ENCODE peak calls at places on chromosomes 6 and 20, in seven cellular contexts. C is left ventricle myocardium inferior, Z is K562, T is astrocyte of the cerebellum, W is epithelial cell of proximal tubule, U is heart left ventricle, E is body of pancreas. J is an unnamed sample.

GRCh38 chr6:131950767-131951575 is at the start of gene CCN2:
- DNase-seq in Z (no peak), U (peak; percentile 84), T (peak; percentile 99), E (peak; percentile 85), C (peak; percentile 77), W (peak; percentile 92), J (peak; percentile 94)

GRCh38 chr6:168154263-168154917 is 75.4 kb upstream of the FRMD1 start:
- DNase-seq in C (no peak), W (no peak), Z (no peak), E (no peak), T (no peak), U (no peak), J (no peak)

GRCh38 chr6:103721923-103722322 is 1137.8 kb downstream of the HACE1 start:
- DNase-seq in C (no peak), W (no peak), E (no peak), Z (no peak), U (no peak), T (no peak), J (no peak)

GRCh38 chr6:157123245-157123644 is 200.1 kb downstream of the TMEM242 start:
- DNase-seq in C (no peak), Z (no peak), E (no peak), U (no peak), T (no peak), W (no peak), J (no peak)

GRCh38 chr20:7703436-7703835 is 236.8 kb downstream of the HAO1 start:
- DNase-seq in Z (no peak), W (no peak), C (no peak), U (no peak), E (peak; percentile 20), T (no peak), J (no peak)

GRCh38 chr20:32115196-32115767 is 5.8 kb downstream of the TM9SF4 start:
- DNase-seq in C (no peak), T (no peak), Z (no peak), U (no peak), W (no peak), E (no peak), J (no peak)

GRCh38 chr6:42947950-42948349 is 12.6 kb upstream of the GNMT start:
- DNase-seq in T (no peak), W (no peak), E (no peak), Z (no peak), U (no peak), C (no peak), J (no peak)

GRCh38 chr6:159988983-159989454 is 20.1 kb downstream of the IGF2R start:
- DNase-seq in E (no peak), T (no peak), Z (peak; percentile 76), U (no peak), C (no peak), W (no peak), J (peak; percentile 55)

GRCh38 chr6:118708055-118708454 is 56.7 kb upstream of the CEP85L start:
- DNase-seq in C (no peak), W (no peak), Z (no peak), U (no peak), T (no peak), E (no peak), J (peak; percentile 15)

GRCh38 chr6:158174514-158174913 is 6.4 kb downstream of the GTF2H5 start:
- DNase-seq in T (peak; percentile 98), Z (no peak), E (peak; percentile 60), U (no peak), W (no peak), C (no peak), J (peak; percentile 74)

GRCh38 chr6:23446394-23447001 is 679.5 kb upstream of the NRSN1 start:
- DNase-seq in E (no peak), W (no peak), U (no peak), Z (no peak), C (no peak), T (peak; percentile 55), J (peak; percentile 44)

GRCh38 chr6:112251170-112251945 is 3.0 kb downstream of the LAMA4 start:
- DNase-seq in U (peak; percentile 57), W (no peak), E (peak; percentile 31), C (peak; percentile 58), Z (no peak), T (no peak), J (peak; percentile 87)
- H3K4me3 ChIP-seq in U (peak overlapping the region; percentile 70), W (peak overlapping the region; percentile 18), E (no peak overlapping the region), C (peak overlapping the region; percentile 88), Z (no peak overlapping the region), T (peak overlapping the region; percentile 82), J (peak overlapping the region; percentile 69)

GRCh38 chr6:53647437-53648094 is 18.0 kb downstream of the KLHL31 start:
- DNase-seq in Z (no peak), C (no peak), W (no peak), T (no peak), U (no peak), E (peak; percentile 34), J (peak; percentile 14)

GRCh38 chr6:53648571-53648970 is 17.0 kb downstream of the KLHL31 start:
- DNase-seq in Z (no peak), E (no peak), C (no peak), T (no peak), U (no peak), W (no peak), J (no peak)

GRCh38 chr6:53654745-53655240 is 10.8 kb downstream of the KLHL31 start:
- DNase-seq in U (no peak), Z (no peak), T (no peak), W (no peak), C (no peak), E (no peak), J (no peak)

GRCh38 chr6:53651149-53651763 is 14.3 kb downstream of the KLHL31 start:
- DNase-seq in E (peak; percentile 83), U (peak; percentile 41), C (no peak), W (peak; percentile 27), T (peak; percentile 69), Z (peak; percentile 45), J (peak; percentile 79)

DNA sequence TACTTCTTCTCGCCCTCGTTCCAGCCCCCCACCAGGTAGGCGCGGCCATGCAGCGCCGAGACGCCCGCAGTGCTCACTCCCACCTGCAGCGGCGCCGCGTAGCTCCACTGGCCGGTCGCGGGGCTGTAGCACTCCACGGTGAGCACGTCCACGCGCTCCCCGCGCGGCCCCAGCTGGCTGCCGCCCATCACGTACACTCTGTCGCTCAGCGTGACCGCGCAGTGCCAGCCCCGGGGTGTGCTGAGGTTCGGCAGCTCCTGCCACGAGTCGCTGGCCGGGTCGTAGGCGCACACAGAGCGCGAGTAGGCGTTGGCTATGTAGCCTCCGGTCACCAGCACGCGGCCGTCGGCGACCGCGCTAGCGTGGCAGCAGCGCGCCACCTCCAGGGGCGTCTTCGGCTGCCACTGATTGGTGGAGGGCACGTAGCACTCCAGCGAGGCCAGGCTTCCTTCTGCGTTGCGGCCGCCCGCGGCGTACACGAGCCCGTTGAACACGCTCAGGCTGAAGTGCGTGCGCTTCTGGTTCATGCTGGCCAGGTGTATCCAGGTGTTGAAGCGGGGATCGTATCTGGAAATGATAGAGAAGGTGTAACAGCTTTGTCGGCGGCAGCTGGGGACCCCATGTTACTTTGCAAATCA is 13.7 kb downstream of the KLHL31 start:
- DNase-seq in E (peak; percentile 92), U (peak; percentile 44), W (no peak), Z (no peak), C (peak; percentile 53), T (no peak), J (peak; percentile 40)
- TF ChIP-seq CTCF in E (peak; percentile 9), U (no peak), W (peak; percentile 21), Z (no peak), C (peak; percentile 23), T (peak; percentile 26), J (peak; percentile 8)

GRCh38 chr6:133855599-133855972 is 33.3 kb upstream of the TCF21 start:
- DNase-seq in U (no peak), Z (no peak), E (no peak), W (no peak), C (no peak), T (no peak), J (no peak)

GRCh38 chr6:133856911-133857310 is 32.0 kb upstream of the TCF21 start:
- DNase-seq in Z (no peak), C (no peak), T (no peak), U (no peak), W (no peak), E (no peak), J (no peak)

GRCh38 chr6:133854167-133854632 is 34.7 kb upstream of the TCF21 start:
- DNase-seq in U (no peak), C (no peak), T (no peak), Z (no peak), E (no peak), W (no peak), J (no peak)

GRCh38 chr6:133855994-133856393 is 32.9 kb upstream of the TCF21 start:
- DNase-seq in C (no peak), Z (no peak), T (no peak), W (no peak), U (no peak), E (no peak), J (no peak)

DNA sequence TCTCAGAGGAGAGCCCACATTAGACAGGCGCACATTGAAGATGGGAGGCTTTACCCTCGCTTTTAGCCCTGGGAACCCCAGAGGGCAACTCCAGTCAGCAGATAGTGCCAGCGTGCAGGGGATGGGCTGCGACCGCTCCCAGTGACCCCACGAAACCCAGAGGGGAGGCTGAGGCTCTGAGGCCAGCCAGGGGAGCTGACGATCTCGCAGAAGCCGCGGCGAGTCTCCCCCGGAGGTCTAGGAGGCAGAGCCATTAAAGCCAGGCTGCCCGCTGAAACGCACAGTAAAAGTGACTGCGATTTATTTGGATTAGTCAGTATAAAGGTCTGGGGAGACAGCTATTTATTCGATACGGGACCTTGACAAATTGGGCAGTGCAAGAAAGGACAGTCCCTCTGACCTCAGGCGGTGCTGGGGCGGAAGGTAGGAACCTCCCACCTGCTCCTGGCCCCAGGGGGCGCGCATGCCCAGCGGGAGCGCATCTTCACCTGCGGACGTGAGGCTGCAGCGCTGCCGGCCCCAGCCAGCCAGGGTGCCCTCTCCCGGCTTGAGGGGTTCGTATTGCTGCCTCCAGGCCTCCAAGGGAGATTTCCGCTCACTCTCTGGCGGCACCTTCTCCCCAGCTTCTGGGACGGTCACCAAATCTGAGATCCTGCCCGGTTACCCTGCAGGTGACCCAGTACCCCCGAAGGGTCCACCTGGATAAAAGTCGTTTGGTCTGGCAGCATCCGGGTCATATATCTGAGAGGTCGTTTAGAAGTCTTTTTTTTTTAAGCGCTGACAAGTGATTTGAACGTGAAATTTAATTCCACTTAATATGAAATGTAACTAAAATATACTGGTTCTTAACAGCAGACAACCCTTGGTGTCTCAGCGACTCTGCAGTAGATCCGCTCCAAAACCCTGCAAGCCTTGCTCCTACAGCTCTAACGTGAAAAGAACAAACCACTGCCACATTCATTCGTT is 34.0 kb upstream of the TCF21 start:
- DNase-seq in W (no peak), C (no peak), Z (no peak), T (no peak), E (no peak), U (no peak), J (no peak)
- H3K4me3 ChIP-seq in W (no peak overlapping the region), C (peak overlapping the region; percentile 50), Z (no peak overlapping the region), T (peak overlapping the region; percentile 22), E (no peak overlapping the region), U (peak overlapping the region; percentile 42), J (peak overlapping the region; percentile 29)

DNA sequence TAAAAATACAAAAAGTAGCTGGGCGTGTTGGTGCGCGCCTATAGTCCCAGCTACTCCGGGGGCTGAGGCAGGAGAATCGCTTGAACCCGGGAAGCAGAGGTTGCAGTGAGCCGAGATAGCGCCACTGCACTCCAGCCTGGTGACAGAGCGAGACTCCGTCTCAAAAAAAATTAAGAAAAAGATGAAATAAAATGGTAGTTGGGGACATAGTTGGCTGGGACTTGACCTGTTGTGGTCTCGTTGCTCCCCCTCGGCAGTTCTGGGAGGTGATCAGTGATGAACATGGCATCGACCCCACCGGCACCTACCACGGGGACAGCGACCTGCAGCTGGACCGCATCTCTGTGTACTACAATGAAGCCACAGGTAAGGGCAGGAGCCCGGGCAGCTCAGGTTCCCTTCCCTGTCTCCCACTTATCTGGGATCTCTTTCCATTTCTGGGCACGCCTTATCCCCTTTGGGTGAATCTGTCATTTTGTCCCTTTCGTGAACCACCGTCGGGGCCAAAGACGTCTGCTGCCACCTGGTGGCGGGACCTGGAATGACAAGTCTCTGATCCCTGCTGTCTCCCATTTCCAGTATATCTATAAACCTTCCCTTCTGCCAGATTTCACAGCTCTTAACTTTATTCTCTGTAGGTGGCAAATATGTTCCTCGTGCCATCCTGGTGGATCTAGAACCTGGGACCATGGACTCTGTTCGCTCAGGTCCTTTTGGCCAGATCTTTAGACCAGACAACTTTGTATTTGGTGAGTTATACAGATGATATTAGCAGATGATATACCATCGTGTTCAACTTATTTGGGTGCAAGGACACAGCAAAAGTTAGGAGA is 2.3 kb downstream of the TUBB start:
- DNase-seq in E (peak; percentile 83), W (no peak), T (no peak), U (peak; percentile 75), C (peak; percentile 84), Z (peak; percentile 68), J (peak; percentile 79)
- TF ChIP-seq CTCF in E (peak; percentile 90), W (peak; percentile 94), T (peak; percentile 86), U (peak; percentile 98), C (peak; percentile 98), Z (peak; percentile 91), J (peak; percentile 94)

J was measured in fibroblast of villous mesenchyme.